ENCODE peak calls at places on chromosomes 12 and 14, in seven cellular contexts. J is tibial nerve, G is heart left ventricle, F is spleen, M is gastrocnemius medialis, C is ovary, O is A549. H is an unnamed sample. For H3K4me1, the result is how much of the 10 kb centered on the place peaks cover.

GRCh38 chr14:95260537-95261440 is 58.9 kb downstream of the CLMN start:
- DNase-seq in J (no peak), C (no peak), F (no peak), O (no peak), M (no peak), G (no peak), H (no peak)

GRCh38 chr14:33210304-33210703 is 271.6 kb downstream of the NPAS3 start:
- DNase-seq in F (no peak), G (no peak), J (no peak), C (no peak), M (no peak), O (no peak), H (no peak)

GRCh38 chr14:41230683-41231082 is 376.0 kb upstream of the LRFN5 start:
- DNase-seq in F (no peak), C (no peak), M (no peak), O (no peak), J (no peak), G (no peak), H (no peak)

GRCh38 chr12:2372735-2373134 is 319.9 kb downstream of the CACNA1C start:
- DNase-seq in F (no peak), C (no peak), G (peak), O (no peak), J (no peak), M (no peak), H (no peak)

GRCh38 chr12:34393821-34394150 is 371.5 kb downstream of the ALG10 start:
- DNase-seq in G (peak), J (no peak), C (peak), F (peak), O (no peak), M (no peak), H (peak)

GRCh38 chr14:29278301-29278700 is 511.7 kb downstream of the FOXG1 start:
- DNase-seq in G (no peak), F (no peak), C (no peak), J (no peak), M (no peak), O (no peak), H (no peak)

GRCh38 chr14:77799863-77800730 is at the start of gene ADCK1:
- DNase-seq in F (peak), C (peak), M (peak), J (peak), O (peak), G (peak), H (peak)

GRCh38 chr12:109951751-109952150 is 44.4 kb downstream of the GIT2 start:
- DNase-seq in C (peak), M (no peak), O (no peak), J (no peak), F (no peak), G (peak), H (no peak)

GRCh38 chr12:72499244-72499643 is 227.1 kb downstream of the TRHDE start:
- DNase-seq in M (no peak), O (no peak), J (no peak), G (no peak), F (no peak), C (no peak), H (no peak)

GRCh38 chr12:49282302-49282701 is 12.6 kb upstream of the PRPH start:
- DNase-seq in F (no peak), M (no peak), C (no peak), J (no peak), O (no peak), G (no peak), H (no peak)

GRCh38 chr12:19437996-19438395 is 1.3 kb upstream of the AEBP2 start:
- DNase-seq in M (no peak), F (no peak), C (no peak), G (no peak), J (no peak), O (no peak), H (peak)

GRCh38 chr14:21121106-21121505 is 20.2 kb downstream of the TMEM253 start:
- DNase-seq in M (no peak), J (no peak), C (no peak), F (no peak), G (no peak), O (no peak), H (no peak)

GRCh38 chr14:54188036-54188666 is 208.7 kb upstream of the CDKN3 start:
- DNase-seq in M (no peak), F (no peak), C (no peak), G (no peak), O (no peak), J (no peak), H (no peak)

GRCh38 chr12:42125372-42125767 is 19.3 kb downstream of the GXYLT1 start:
- DNase-seq in M (no peak), O (no peak), C (no peak), F (no peak), G (no peak), J (no peak), H (no peak)

GRCh38 chr14:67524152-67524963 is 8.7 kb upstream of the PLEKHH1 start:
- DNase-seq in O (no peak), G (no peak), M (no peak), F (no peak), C (no peak), J (no peak), H (no peak)

GRCh38 chr12:114990396-114990795 is 306.4 kb upstream of the TBX3 start:
- DNase-seq in J (no peak), O (no peak), G (no peak), M (no peak), F (no peak), C (no peak), H (no peak)

GRCh38 chr12:25287610-25288009 is 36.9 kb upstream of the KRAS start:
- DNase-seq in C (no peak), G (no peak), M (no peak), O (no peak), F (no peak), J (no peak), H (no peak)

GRCh38 chr12:54035561-54036377 is 2.9 kb downstream of the HOXC5 start:
- DNase-seq in O (no peak), G (no peak), C (peak), F (no peak), M (no peak), J (no peak), H (no peak)

GRCh38 chr12:113372371-113372770 is 14.0 kb downstream of the PLBD2 start:
- DNase-seq in M (no peak), G (no peak), O (no peak), F (no peak), J (no peak), C (no peak), H (no peak)

GRCh38 chr14:66066991-66067788 is 419.0 kb upstream of the CCDC196 start:
- DNase-seq in M (no peak), J (no peak), C (no peak), O (no peak), F (no peak), G (no peak), H (no peak)

GRCh38 chr12:108403952-108404351 is 64.8 kb upstream of the CMKLR1 start:
- DNase-seq in J (no peak), M (no peak), G (no peak), F (no peak), O (no peak), C (no peak), H (no peak)

GRCh38 chr12:58313091-58313855 is 371.9 kb downstream of the ATP23 start:
- DNase-seq in C (no peak), O (no peak), G (no peak), M (no peak), F (no peak), J (no peak), H (no peak)

GRCh38 chr14:74547331-74547927 is 53.9 kb downstream of the ISCA2 start:
- DNase-seq in F (peak), J (no peak), O (no peak), C (peak), G (no peak), M (no peak), H (no peak)

GRCh38 chr14:80202888-80203562 is 8.3 kb downstream of the DIO2 start:
- DNase-seq in F (no peak), G (no peak), J (no peak), M (no peak), C (no peak), O (peak), H (no peak)

GRCh38 chr12:68565391-68565903 is 45.3 kb upstream of the RAP1B start:
- DNase-seq in M (no peak), O (peak), G (no peak), F (no peak), J (no peak), C (no peak), H (no peak)

GRCh38 chr14:96079066-96079465 is 39.9 kb downstream of the C14orf132 start:
- DNase-seq in C (no peak), J (no peak), G (no peak), F (no peak), M (no peak), O (no peak), H (no peak)

GRCh38 chr12:109988903-109989302 is 7.3 kb downstream of the GIT2 start:
- DNase-seq in F (no peak), M (no peak), J (no peak), C (no peak), O (no peak), G (no peak), H (no peak)

GRCh38 chr14:49992901-49993335 is 100.0 kb downstream of the ARF6 start:
- DNase-seq in O (peak), G (no peak), F (peak), C (no peak), M (no peak), J (no peak), H (no peak)

GRCh38 chr14:62329427-62329826 is 567.2 kb downstream of the SNAPC1 start:
- DNase-seq in F (no peak), O (no peak), J (no peak), G (no peak), M (no peak), C (no peak), H (no peak)

GRCh38 chr14:77023001-77023996 is 5.2 kb downstream of the IRF2BPL start:
- DNase-seq in F (no peak), C (peak), M (no peak), G (no peak), O (peak), J (no peak), H (no peak)

GRCh38 chr12:16130359-16130758 is 147.1 kb downstream of the SLC15A5 start:
- DNase-seq in J (no peak), F (no peak), G (no peak), O (no peak), C (no peak), M (no peak), H (no peak)

GRCh38 chr12:119876761-119877638 is at the start of gene CIT:
- DNase-seq in J (peak), G (peak), M (peak), C (peak), O (peak), F (peak), H (peak)
- TF ChIP-seq POLR2A in J (no peak), G (no peak), M (no peak), C (no peak), O (no peak), F (no peak), H (no peak)

GRCh38 chr12:104132351-104132956 is 5.6 kb downstream of the NFYB start:
- DNase-seq in J (no peak), C (no peak), G (peak), O (no peak), M (no peak), F (no peak), H (no peak)

GRCh38 chr12:104133861-104134260 is 4.1 kb downstream of the NFYB start:
- DNase-seq in G (no peak), O (no peak), F (no peak), M (no peak), C (no peak), J (no peak), H (no peak)

GRCh38 chr12:104134882-104135281 is 3.1 kb downstream of the NFYB start:
- DNase-seq in G (no peak), O (no peak), C (no peak), M (no peak), J (no peak), F (no peak), H (no peak)

GRCh38 chr12:104130760-104131159 is 7.2 kb downstream of the NFYB start:
- DNase-seq in O (no peak), C (no peak), G (no peak), M (no peak), F (no peak), J (no peak), H (no peak)

GRCh38 chr12:104131609-104132008 is 6.4 kb downstream of the NFYB start:
- DNase-seq in O (no peak), J (no peak), F (no peak), C (no peak), G (no peak), M (no peak), H (no peak)
- H3K4me1 ChIP-seq in O (half or more), J (under half), F (half or more), C (under half), G (half or more), M (under half), H (half or more)

GRCh38 chr14:45716506-45716905 is 463.5 kb upstream of the MIS18BP1 start:
- DNase-seq in M (no peak), F (no peak), O (peak), J (no peak), G (no peak), C (no peak), H (no peak)
- TF ChIP-seq CTCF in M (no peak), F (no peak), O (no peak), J (no peak), G (no peak), C (no peak), H (no peak)

DNA sequence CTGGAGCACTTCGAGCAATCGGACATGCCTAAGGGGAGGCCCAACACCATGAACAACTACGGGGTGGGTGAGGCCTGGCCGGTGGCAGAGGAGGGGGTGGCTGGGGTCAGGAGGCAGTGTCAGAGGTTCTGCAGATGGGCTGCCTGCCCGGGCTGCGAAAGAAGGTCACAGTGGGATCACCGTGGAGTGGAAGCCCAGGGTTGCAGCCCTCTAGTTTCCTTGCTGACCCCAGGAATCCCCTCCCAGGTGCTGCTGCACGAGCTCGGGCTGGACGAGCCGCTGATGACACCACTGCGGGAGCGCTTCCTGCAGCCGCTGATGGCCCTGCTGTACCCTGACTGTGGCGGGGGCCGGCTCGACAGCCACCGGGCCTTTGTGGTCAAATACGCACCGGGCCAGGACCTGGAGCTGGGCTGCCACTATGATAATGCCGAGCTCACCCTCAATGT is 1.9 kb upstream of the ARL6IP4 start:
- DNase-seq in G (no peak), M (no peak), C (no peak), J (no peak), F (peak), O (no peak), H (no peak)
- TF ChIP-seq POLR2A in G (no peak), M (no peak), C (no peak), J (no peak), F (no peak), O (no peak), H (no peak)

GRCh38 chr12:123134265-123134664 is 16.6 kb downstream of the PITPNM2 start:
- DNase-seq in C (no peak), F (peak), G (no peak), J (no peak), O (no peak), M (no peak), H (no peak)
- H3K4me1 ChIP-seq in C (under half), F (under half), G (under half), J (under half), O (under half), M (under half), H (half or more)

GRCh38 chr12:51820721-51821422 is 27.6 kb downstream of the FIGNL2 start:
- DNase-seq in F (peak), O (peak), J (no peak), C (peak), M (no peak), G (peak), H (no peak)
- TF ChIP-seq CTCF in F (no peak), O (peak), J (no peak), C (peak), M (no peak), G (peak), H (no peak)

GRCh38 chr12:6326316-6326959 is 15.4 kb downstream of the TNFRSF1A start:
- DNase-seq in G (peak), F (peak), J (no peak), O (peak), C (peak), M (no peak), H (no peak)

GRCh38 chr12:6328045-6328779 is 13.7 kb downstream of the TNFRSF1A start:
- DNase-seq in J (no peak), M (no peak), O (no peak), G (no peak), F (no peak), C (no peak), H (no peak)

GRCh38 chr12:6328945-6329692 is 12.8 kb downstream of the TNFRSF1A start:
- DNase-seq in O (no peak), J (no peak), G (no peak), C (no peak), M (no peak), F (peak), H (no peak)

GRCh38 chr12:6327159-6327558 is 14.7 kb downstream of the TNFRSF1A start:
- DNase-seq in O (no peak), G (no peak), F (peak), J (no peak), M (no peak), C (no peak), H (no peak)

GRCh38 chr12:6327591-6328041 is 14.3 kb downstream of the TNFRSF1A start:
- DNase-seq in M (no peak), O (no peak), C (peak), F (no peak), G (peak), J (no peak), H (no peak)
- TF ChIP-seq POLR2A in M (no peak), O (no peak), C (no peak), F (no peak), G (no peak), J (no peak), H (no peak)

H was measured in esophagus muscularis mucosa.